ENCODE peak calls at places on chromosomes 12 and 14, in nine cellular contexts. A, Z, X, D, V, E, U, G and Y are unnamed samples.

GRCh38 chr14:24079521-24080141 is 8.3 kb downstream of the CPNE6 start:
- DNase-seq in A (no peak), Z (no peak), X (no peak), D (no peak), V (peak; percentile 10), E (no peak), U (no peak), G (no peak), Y (no peak)

GRCh38 chr12:1517007-1517406 is 77.4 kb downstream of the FBXL14 start:
- DNase-seq in A (no peak), Z (no peak), X (no peak), D (no peak), V (no peak), E (no peak), U (no peak), G (no peak), Y (no peak)

GRCh38 chr12:24948452-24948815 is 467 bp downstream of the BCAT1 start:
- DNase-seq in A (peak; percentile 31), Z (no peak), X (no peak), D (peak; percentile 23), V (peak; percentile 48), E (no peak), U (peak; percentile 73), G (no peak), Y (no peak)

GRCh38 chr12:93192878-93193277 is 184.8 kb upstream of the NUDT4 start:
- DNase-seq in A (no peak), Z (no peak), X (no peak), D (no peak), V (peak; percentile 61), E (no peak), U (no peak), G (no peak), Y (no peak)

GRCh38 chr12:104006929-104007328 is 41.3 kb downstream of the TDG start:
- DNase-seq in A (peak; percentile 44), Z (no peak), X (no peak), D (no peak), V (no peak), E (no peak), U (no peak), G (no peak), Y (no peak)

GRCh38 chr14:102891556-102891955 is 30.9 kb upstream of the AMN start:
- DNase-seq in A (no peak), Z (no peak), X (no peak), D (no peak), V (no peak), E (no peak), U (no peak), G (no peak), Y (no peak)

GRCh38 chr14:74508292-74508731 is 14.7 kb downstream of the ISCA2 start:
- DNase-seq in A (no peak), Z (no peak), X (no peak), D (peak; percentile 12), V (no peak), E (no peak), U (no peak), G (no peak), Y (no peak)

GRCh38 chr12:16726879-16727278 is 120.9 kb upstream of the LMO3 start:
- DNase-seq in A (no peak), Z (no peak), X (peak; percentile 13), D (no peak), V (no peak), E (no peak), U (no peak), G (no peak), Y (no peak)

GRCh38 chr12:105418232-105418631 is 87.7 kb downstream of the C12orf75 start:
- DNase-seq in A (peak; percentile 21), Z (no peak), X (no peak), D (no peak), V (no peak), E (no peak), U (no peak), G (no peak), Y (no peak)

GRCh38 chr14:38839743-38840375 is 263.2 kb downstream of the SEC23A start:
- DNase-seq in A (no peak), Z (no peak), X (no peak), D (no peak), V (no peak), E (no peak), U (no peak), G (no peak), Y (no peak)

GRCh38 chr12:113030875-113031525 is 25.5 kb upstream of the DTX1 start:
- DNase-seq in A (peak; percentile 72), Z (no peak), X (peak; percentile 40), D (peak; percentile 16), V (peak; percentile 40), E (no peak), U (no peak), G (no peak), Y (no peak)

DNA sequence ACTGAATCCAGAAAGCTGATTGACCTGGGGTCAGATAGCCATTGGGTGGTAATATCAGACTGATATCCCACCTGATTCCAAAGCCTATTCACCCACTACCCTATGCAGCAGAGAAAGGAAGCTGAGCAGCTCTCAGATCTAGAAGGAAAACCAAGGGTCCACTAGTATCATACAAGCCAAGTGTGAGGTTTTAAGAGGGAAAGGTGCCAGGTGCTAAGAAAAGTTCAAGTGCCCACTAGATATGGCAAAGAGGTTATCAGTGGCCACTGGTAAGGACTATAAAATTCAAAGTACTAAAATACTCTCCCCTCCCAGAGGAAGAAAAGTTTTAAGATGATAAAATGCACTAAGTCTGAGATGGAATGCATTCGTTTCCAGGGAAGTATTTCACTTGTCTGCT is 85.6 kb downstream of the PPM1H start:
- DNase-seq in A (no peak), Z (no peak), X (no peak), D (no peak), V (no peak), E (no peak), U (no peak), G (no peak), Y (no peak)
- H3K4me1 ChIP-seq in A (peaks cover 19% of the 10 kb centered on the region), Z (no peaks in the 10 kb centered on the region), X (no peaks in the 10 kb centered on the region), D (peaks cover 6% of the 10 kb centered on the region), V (no peaks in the 10 kb centered on the region), E (no peaks in the 10 kb centered on the region), U (no peaks in the 10 kb centered on the region), G (no peaks in the 10 kb centered on the region), Y (peaks cover 8% of the 10 kb centered on the region)

DNA sequence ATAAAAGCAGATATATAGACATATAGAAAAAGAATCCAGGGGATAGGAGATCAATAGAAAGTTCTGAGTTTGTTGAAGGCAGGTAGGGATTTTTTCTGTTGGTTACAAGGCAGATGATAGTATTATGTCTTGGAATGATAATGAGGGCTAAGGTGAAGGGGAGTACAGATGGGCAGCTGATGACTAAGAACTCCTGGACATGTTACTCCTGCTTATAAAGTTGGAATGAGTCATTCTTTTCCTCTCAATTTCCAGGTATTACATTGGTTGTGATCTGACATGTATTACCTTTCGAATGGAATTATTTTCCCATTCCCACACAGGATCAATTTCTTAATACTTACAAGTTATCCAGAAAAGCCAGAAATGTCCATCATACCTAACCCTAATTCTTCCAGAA is 545.2 kb upstream of the MGAT4C start:
- DNase-seq in A (no peak), Z (no peak), X (no peak), D (no peak), V (no peak), E (no peak), U (no peak), G (no peak), Y (no peak)
- TF ChIP-seq EP300 in A (no peak), Z (no peak), X (no peak), D (no peak), V (no peak), E (no peak), U (no peak), G (no peak), Y (no peak)

DNA sequence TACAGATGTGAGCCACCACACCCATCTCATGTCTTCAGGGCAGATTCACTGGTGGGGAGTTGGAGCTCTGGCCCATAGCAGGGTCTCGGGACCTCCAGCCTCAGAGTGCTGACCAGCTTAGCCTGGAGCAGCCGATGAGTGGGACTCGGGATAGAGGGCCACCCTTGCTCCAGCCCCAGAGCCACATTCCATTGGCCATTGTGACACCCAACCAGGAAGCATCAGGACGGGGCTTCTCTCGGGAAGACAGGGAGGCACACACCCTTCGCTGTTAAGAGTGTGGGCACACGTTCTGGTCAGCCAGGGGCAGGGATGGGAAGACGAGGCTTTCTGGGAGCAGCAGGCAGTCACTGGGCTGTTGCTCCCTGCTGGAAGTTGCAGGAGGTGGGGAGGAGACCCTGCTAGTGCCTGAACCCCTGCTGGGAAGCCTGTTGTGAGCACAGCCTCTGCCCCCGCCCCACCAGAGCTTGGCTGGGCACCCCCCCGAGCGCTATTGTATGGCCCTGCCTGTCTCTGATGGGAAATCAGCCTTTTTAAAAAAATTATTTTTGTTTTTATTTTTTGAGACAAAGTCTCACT is 1.6 kb downstream of the ADGRD1 start:
- DNase-seq in A (no peak), Z (no peak), X (no peak), D (no peak), V (no peak), E (no peak), U (no peak), G (peak; percentile 91), Y (no peak)
- H3K4me1 ChIP-seq in A (no peaks in the 10 kb centered on the region), Z (peaks cover 34% of the 10 kb centered on the region), X (no peaks in the 10 kb centered on the region), D (peaks cover 7% of the 10 kb centered on the region), V (peaks cover 40% of the 10 kb centered on the region), E (no peaks in the 10 kb centered on the region), U (peaks cover 4% of the 10 kb centered on the region), G (peaks cover 75% of the 10 kb centered on the region), Y (peaks cover 32% of the 10 kb centered on the region)

GRCh38 chr12:12207746-12208145 is 59.1 kb downstream of the LRP6 start:
- DNase-seq in A (no peak), Z (no peak), X (no peak), D (no peak), V (no peak), E (no peak), U (no peak), G (no peak), Y (no peak)
- TF ChIP-seq EP300 in A (no peak), Z (no peak), X (no peak), D (no peak), V (no peak), E (no peak), U (no peak), G (no peak), Y (no peak)